ENCODE peak calls at places on chromosomes 2 and 18, in six cellular contexts. Z is adipocyte; J is M059J; Q is PC-9; O is stimulated activated CD4-positive, alpha-beta T cell treated with anti-CD3 and anti-CD28 coated beads, Interleukin-12 subunit alpha, Interleukin-12 subunit beta, amount 100 ng/mL, for 4 hours; X is MCF 10A. K is an unnamed sample.

GRCh38 chr18:79627750-79628294 is 51.8 kb upstream of the CTDP1 start:
- DNase-seq in Z (no peak), J (no peak), X (no peak), Q (no peak), O (no peak), K (no peak)

GRCh38 chr2:38301340-38301968 is 75.6 kb downstream of the ATL2 start:
- DNase-seq in X (no peak), Q (no peak), O (no peak), Z (no peak), J (no peak), K (no peak)

GRCh38 chr2:240288087-240288521 is 147.4 kb upstream of the GPC1 start:
- DNase-seq in Q (no peak), Z (no peak), J (no peak), X (no peak), O (no peak), K (no peak)

GRCh38 chr18:6920099-6920955 is 190.8 kb downstream of the ARHGAP28 start:
- DNase-seq in Q (peak), Z (peak), X (peak), J (peak), O (no peak), K (peak)

GRCh38 chr2:101832114-101832513 is 134.6 kb downstream of the MAP4K4 start:
- DNase-seq in X (no peak), J (no peak), Q (no peak), Z (peak), O (no peak), K (no peak)

GRCh38 chr2:195985731-195986130 is 82.9 kb downstream of the DNAH7 start:
- DNase-seq in Q (no peak), X (no peak), J (no peak), Z (no peak), O (no peak), K (no peak)

GRCh38 chr2:53911434-53912189 is 51.8 kb upstream of the GPR75 start:
- DNase-seq in X (no peak), O (no peak), J (no peak), Z (peak), Q (no peak), K (no peak)

GRCh38 chr18:79786781-79787526 is 10.8 kb upstream of the KCNG2 start:
- DNase-seq in O (no peak), J (peak), Z (peak), X (peak), Q (no peak), K (no peak)

GRCh38 chr2:105926960-105927678 is 182.4 kb downstream of the NCK2 start:
- DNase-seq in Q (no peak), J (no peak), Z (no peak), X (no peak), O (peak), K (no peak)

GRCh38 chr18:3246636-3247242 is 862 bp upstream of the MYL12A start:
- DNase-seq in O (peak), Z (no peak), J (no peak), Q (no peak), X (peak), K (peak)

GRCh38 chr18:37665346-37665745 is 99.7 kb upstream of the CELF4 start:
- DNase-seq in O (no peak), J (no peak), Q (no peak), X (no peak), Z (no peak), K (no peak)

GRCh38 chr2:17101596-17101995 is 416.6 kb downstream of the RAD51AP2 start:
- DNase-seq in O (no peak), Z (peak), X (no peak), Q (no peak), J (no peak), K (no peak)

GRCh38 chr18:69230204-69230603 is 170.5 kb upstream of the DOK6 start:
- DNase-seq in Z (no peak), J (no peak), Q (no peak), X (no peak), O (no peak), K (no peak)

GRCh38 chr2:126187665-126188064 is 468.3 kb upstream of the GYPC start:
- DNase-seq in Q (no peak), X (no peak), O (no peak), Z (no peak), J (no peak), K (no peak)

GRCh38 chr2:169190197-169190775 is 120.9 kb downstream of the DHRS9 start:
- DNase-seq in J (no peak), O (no peak), Z (no peak), Q (no peak), X (no peak), K (no peak)

GRCh38 chr2:88127888-88128653 is at the start of gene FABP1:
- DNase-seq in X (no peak), Q (no peak), J (no peak), Z (no peak), O (no peak), K (no peak)

GRCh38 chr2:95208101-95208500 is 780 bp downstream of the ZNF892 start:
- DNase-seq in Q (no peak), J (peak), Z (peak), O (no peak), X (peak), K (peak)

GRCh38 chr2:119389615-119390306 is 23.0 kb downstream of the DBI start:
- DNase-seq in O (no peak), Z (peak), Q (peak), J (peak), X (peak), K (peak)

GRCh38 chr2:33014268-33014667 is 67.5 kb downstream of the LTBP1 start:
- DNase-seq in X (peak), Z (peak), O (no peak), J (no peak), Q (no peak), K (peak)

GRCh38 chr18:36348971-36349417 is 51.5 kb downstream of the FHOD3 start:
- DNase-seq in Q (no peak), X (no peak), O (no peak), J (no peak), Z (no peak), K (no peak)

GRCh38 chr18:44691148-44691925 is 10.6 kb downstream of the SETBP1 start:
- DNase-seq in X (no peak), O (no peak), J (no peak), Z (no peak), Q (no peak), K (no peak)

GRCh38 chr2:154452906-154453493 is 245.5 kb upstream of the KCNJ3 start:
- DNase-seq in Q (no peak), J (peak), O (no peak), X (peak), Z (no peak), K (no peak)

GRCh38 chr2:212943351-212943750 is 208.1 kb downstream of the IKZF2 start:
- DNase-seq in X (no peak), J (no peak), Z (no peak), O (no peak), Q (no peak), K (no peak)

GRCh38 chr2:21019678-21020021 is 24.2 kb downstream of the APOB start:
- DNase-seq in J (no peak), O (no peak), Q (no peak), Z (no peak), X (no peak), K (no peak)

GRCh38 chr2:99694331-99694730 is 204.5 kb upstream of the REV1 start:
- DNase-seq in Z (no peak), J (no peak), Q (no peak), X (no peak), O (no peak), K (no peak)

GRCh38 chr2:11809586-11810236 is 63.3 kb downstream of the LPIN1 start:
- DNase-seq in O (no peak), J (no peak), Z (no peak), X (no peak), Q (no peak), K (no peak)

GRCh38 chr18:56723706-56724105 is 72.5 kb downstream of the WDR7 start:
- DNase-seq in O (no peak), Z (no peak), X (no peak), J (no peak), Q (no peak), K (no peak)

K was measured in mammary epithelial cell.